ENCODE peak calls at places on chromosomes 12 and 14, in seven cellular contexts. One of them, this sample, is unnamed.
A peak's percentile ranks its signal among the peaks of the same experiment; 100 is the strongest.

GRCh38 chr12:53737951-53738833 is 10.9 kb upstream of the CALCOCO1 start:
- DNase-seq in endodermal cell: peak; percentile 94
- DNase-seq in suprapubic skin: no peak
- DNase-seq in psoas muscle: no peak
- DNase-seq in ovary: no peak
- DNase-seq in sigmoid colon: no peak
- DNase-seq in effector memory CD4-positive, alpha-beta T cell: peak; percentile 30
- DNase-seq in this sample: no peak

GRCh38 chr14:33714527-33715222 is 236.2 kb downstream of the EGLN3 start:
- DNase-seq in psoas muscle: no peak
- DNase-seq in suprapubic skin: no peak
- DNase-seq in sigmoid colon: no peak
- DNase-seq in ovary: no peak
- DNase-seq in effector memory CD4-positive, alpha-beta T cell: no peak
- DNase-seq in endodermal cell: no peak
- DNase-seq in this sample: no peak

GRCh38 chr14:71380271-71380670 is 473.0 kb downstream of the PCNX1 start:
- DNase-seq in psoas muscle: no peak
- DNase-seq in sigmoid colon: no peak
- DNase-seq in ovary: no peak
- DNase-seq in suprapubic skin: no peak
- DNase-seq in effector memory CD4-positive, alpha-beta T cell: no peak
- DNase-seq in endodermal cell: no peak
- DNase-seq in this sample: no peak

GRCh38 chr14:87894920-87895319 is 98.1 kb downstream of the GALC start:
- DNase-seq in suprapubic skin: no peak
- DNase-seq in ovary: no peak
- DNase-seq in effector memory CD4-positive, alpha-beta T cell: no peak
- DNase-seq in endodermal cell: no peak
- DNase-seq in psoas muscle: no peak
- DNase-seq in sigmoid colon: no peak
- DNase-seq in this sample: no peak

GRCh38 chr14:92529895-92530294 is 16.3 kb downstream of the RIN3 start:
- DNase-seq in suprapubic skin: no peak
- DNase-seq in effector memory CD4-positive, alpha-beta T cell: no peak
- DNase-seq in endodermal cell: no peak
- DNase-seq in psoas muscle: no peak
- DNase-seq in sigmoid colon: peak; percentile 20
- DNase-seq in ovary: no peak
- DNase-seq in this sample: no peak

GRCh38 chr12:124543052-124543590 is 24.3 kb downstream of the NCOR2 start:
- DNase-seq in effector memory CD4-positive, alpha-beta T cell: no peak
- DNase-seq in endodermal cell: no peak
- DNase-seq in sigmoid colon: no peak
- DNase-seq in suprapubic skin: no peak
- DNase-seq in ovary: peak; percentile 66
- DNase-seq in psoas muscle: no peak
- DNase-seq in this sample: no peak

GRCh38 chr12:40752011-40752410 is 59.8 kb downstream of the CNTN1 start:
- DNase-seq in ovary: no peak
- DNase-seq in sigmoid colon: no peak
- DNase-seq in psoas muscle: no peak
- DNase-seq in effector memory CD4-positive, alpha-beta T cell: no peak
- DNase-seq in suprapubic skin: no peak
- DNase-seq in endodermal cell: no peak
- DNase-seq in this sample: no peak

GRCh38 chr12:104695453-104696148 is 238.9 kb downstream of the CHST11 start:
- DNase-seq in sigmoid colon: no peak
- DNase-seq in suprapubic skin: no peak
- DNase-seq in ovary: no peak
- DNase-seq in psoas muscle: no peak
- DNase-seq in effector memory CD4-positive, alpha-beta T cell: peak; percentile 78
- DNase-seq in endodermal cell: peak; percentile 51
- DNase-seq in this sample: no peak

GRCh38 chr14:99512571-99513182 is 31.5 kb downstream of the CCNK start:
- DNase-seq in effector memory CD4-positive, alpha-beta T cell: no peak
- DNase-seq in ovary: no peak
- DNase-seq in endodermal cell: no peak
- DNase-seq in psoas muscle: peak; percentile 15
- DNase-seq in sigmoid colon: no peak
- DNase-seq in suprapubic skin: peak; percentile 70
- DNase-seq in this sample: no peak

GRCh38 chr12:124663771-124664366 is 96.5 kb upstream of the NCOR2 start:
- DNase-seq in endodermal cell: peak; percentile 73
- DNase-seq in suprapubic skin: no peak
- DNase-seq in ovary: no peak
- DNase-seq in effector memory CD4-positive, alpha-beta T cell: no peak
- DNase-seq in psoas muscle: peak; percentile 42
- DNase-seq in sigmoid colon: peak; percentile 71
- DNase-seq in this sample: no peak

GRCh38 chr12:27696293-27696652 is at the start of gene REP15:
- DNase-seq in psoas muscle: no peak
- DNase-seq in endodermal cell: no peak
- DNase-seq in effector memory CD4-positive, alpha-beta T cell: no peak
- DNase-seq in suprapubic skin: no peak
- DNase-seq in sigmoid colon: no peak
- DNase-seq in ovary: no peak
- DNase-seq in this sample: no peak

GRCh38 chr12:79083181-79083580 is 218.6 kb downstream of the SYT1 start:
- DNase-seq in sigmoid colon: no peak
- DNase-seq in ovary: no peak
- DNase-seq in endodermal cell: no peak
- DNase-seq in effector memory CD4-positive, alpha-beta T cell: no peak
- DNase-seq in psoas muscle: no peak
- DNase-seq in suprapubic skin: no peak
- DNase-seq in this sample: no peak

GRCh38 chr14:106491851-106492250 is 965.5 kb downstream of the TMEM121 start:
- DNase-seq in ovary: no peak
- DNase-seq in endodermal cell: peak; percentile 59
- DNase-seq in suprapubic skin: no peak
- DNase-seq in effector memory CD4-positive, alpha-beta T cell: no peak
- DNase-seq in sigmoid colon: no peak
- DNase-seq in psoas muscle: no peak
- DNase-seq in this sample: peak; percentile 31

GRCh38 chr12:98752726-98753125 is 107.6 kb downstream of the APAF1 start:
- DNase-seq in ovary: no peak
- DNase-seq in suprapubic skin: no peak
- DNase-seq in effector memory CD4-positive, alpha-beta T cell: no peak
- DNase-seq in sigmoid colon: no peak
- DNase-seq in psoas muscle: no peak
- DNase-seq in endodermal cell: no peak
- DNase-seq in this sample: no peak

GRCh38 chr14:105944632-105945610 is 418.5 kb downstream of the TMEM121 start:
- DNase-seq in ovary: peak; percentile 27
- DNase-seq in psoas muscle: peak; percentile 66
- DNase-seq in effector memory CD4-positive, alpha-beta T cell: peak; percentile 41
- DNase-seq in endodermal cell: peak; percentile 58
- DNase-seq in suprapubic skin: no peak
- DNase-seq in sigmoid colon: peak; percentile 65
- DNase-seq in this sample: no peak

GRCh38 chr12:132162508-132163031 is 18.3 kb downstream of the NOC4L start:
- DNase-seq in sigmoid colon: no peak
- DNase-seq in psoas muscle: peak; percentile 60
- DNase-seq in suprapubic skin: no peak
- DNase-seq in ovary: no peak
- DNase-seq in effector memory CD4-positive, alpha-beta T cell: no peak
- DNase-seq in endodermal cell: no peak
- DNase-seq in this sample: no peak

GRCh38 chr12:15602051-15602672 is 187.0 kb downstream of the EPS8 start:
- DNase-seq in ovary: no peak
- DNase-seq in psoas muscle: no peak
- DNase-seq in endodermal cell: no peak
- DNase-seq in suprapubic skin: no peak
- DNase-seq in sigmoid colon: no peak
- DNase-seq in effector memory CD4-positive, alpha-beta T cell: no peak
- DNase-seq in this sample: no peak

GRCh38 chr12:121110211-121110940 is 22.3 kb upstream of the P2RX7 start:
- DNase-seq in suprapubic skin: no peak
- DNase-seq in effector memory CD4-positive, alpha-beta T cell: peak; percentile 30
- DNase-seq in endodermal cell: peak; percentile 89
- DNase-seq in ovary: peak; percentile 81
- DNase-seq in sigmoid colon: peak; percentile 74
- DNase-seq in psoas muscle: peak; percentile 61
- DNase-seq in this sample: no peak

GRCh38 chr12:59744564-59744963 is 148.7 kb downstream of the SLC16A7 start:
- DNase-seq in psoas muscle: no peak
- DNase-seq in sigmoid colon: no peak
- DNase-seq in effector memory CD4-positive, alpha-beta T cell: no peak
- DNase-seq in endodermal cell: no peak
- DNase-seq in ovary: no peak
- DNase-seq in suprapubic skin: no peak
- DNase-seq in this sample: no peak

DNA sequence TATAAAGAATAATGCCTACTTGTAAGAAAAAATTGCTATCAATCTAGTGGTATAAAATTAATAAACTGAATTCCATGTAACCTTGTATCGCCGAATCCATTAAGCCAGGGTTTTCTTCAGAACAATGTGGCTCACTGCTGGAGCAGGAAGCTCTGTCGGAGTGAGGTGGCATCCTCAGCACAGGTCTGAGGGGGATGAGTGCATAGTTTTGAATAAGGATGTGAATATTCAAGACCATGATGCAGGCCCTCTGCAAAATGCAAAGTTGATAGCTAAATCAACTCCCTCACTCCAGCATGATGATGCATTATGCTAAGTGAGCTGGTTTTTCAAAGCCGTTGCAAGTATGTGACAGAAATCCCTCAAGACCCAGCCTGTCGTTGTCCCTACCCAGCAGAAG is 53.1 kb downstream of the TRIM9 start:
- DNase-seq in suprapubic skin: no peak
- DNase-seq in sigmoid colon: no peak
- DNase-seq in endodermal cell: no peak
- DNase-seq in ovary: no peak
- DNase-seq in effector memory CD4-positive, alpha-beta T cell: no peak
- DNase-seq in psoas muscle: no peak
- DNase-seq in this sample: no peak
- H3K4me1 ChIP-seq in suprapubic skin: no peaks in the 10 kb centered on the region
- H3K4me1 ChIP-seq in sigmoid colon: no peaks in the 10 kb centered on the region
- H3K4me1 ChIP-seq in endodermal cell: no peaks in the 10 kb centered on the region
- H3K4me1 ChIP-seq in ovary: no peaks in the 10 kb centered on the region
- H3K4me1 ChIP-seq in effector memory CD4-positive, alpha-beta T cell: no peaks in the 10 kb centered on the region
- H3K4me1 ChIP-seq in psoas muscle: no peaks in the 10 kb centered on the region
- H3K4me1 ChIP-seq in this sample: no peaks in the 10 kb centered on the region

DNA sequence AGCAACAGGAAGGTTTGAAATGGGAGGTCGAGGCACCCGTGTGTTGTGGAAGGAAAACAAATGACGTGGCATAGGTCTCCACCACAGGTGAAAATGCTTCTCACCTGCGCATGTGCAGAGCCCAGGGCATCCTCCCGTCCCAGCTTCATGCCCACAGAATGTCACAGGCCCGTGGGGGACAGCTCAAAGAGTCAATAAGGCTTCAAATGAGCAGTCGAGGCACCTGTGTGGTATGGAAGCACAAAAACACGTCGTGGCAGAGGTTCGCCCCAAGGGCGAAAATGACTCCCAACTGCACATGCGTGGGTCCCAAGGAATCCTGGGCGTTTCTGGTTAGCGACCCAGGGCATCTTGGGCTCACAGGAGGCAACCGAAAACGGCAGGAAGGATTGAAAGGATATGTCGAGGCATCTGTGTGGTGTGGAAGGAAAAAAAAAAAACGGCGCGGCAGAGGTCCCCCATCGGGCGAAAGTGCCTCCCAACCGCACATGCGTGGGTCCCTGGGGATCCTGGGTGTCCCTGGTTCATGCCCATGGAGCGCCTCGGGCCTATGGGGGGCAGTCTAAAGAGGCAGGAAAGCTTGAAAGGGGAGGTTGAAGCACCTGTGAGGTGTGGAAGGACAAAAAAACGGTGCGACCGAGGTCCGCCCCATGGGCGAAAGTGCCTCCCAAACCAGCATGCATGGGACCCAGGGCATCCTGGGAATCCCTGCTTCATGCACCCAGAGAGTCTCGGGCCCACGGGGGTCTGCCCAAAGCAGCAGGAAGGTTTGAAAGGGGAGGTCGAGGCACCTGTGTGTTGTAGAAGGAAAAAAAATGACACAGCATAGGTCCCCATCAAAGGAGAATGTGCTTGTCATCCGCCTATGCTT is 578.5 kb downstream of the ALG10 start:
- DNase-seq in suprapubic skin: peak; percentile 69
- DNase-seq in ovary: no peak
- DNase-seq in sigmoid colon: no peak
- DNase-seq in psoas muscle: peak; percentile 18
- DNase-seq in effector memory CD4-positive, alpha-beta T cell: no peak
- DNase-seq in endodermal cell: no peak
- DNase-seq in this sample: no peak
- H3K9me3 ChIP-seq in suprapubic skin: peaks cover 53% of the 10 kb centered on the region
- H3K9me3 ChIP-seq in ovary: no peaks in the 10 kb centered on the region
- H3K9me3 ChIP-seq in sigmoid colon: peaks cover 53% of the 10 kb centered on the region
- H3K9me3 ChIP-seq in psoas muscle: no peaks in the 10 kb centered on the region
- H3K9me3 ChIP-seq in effector memory CD4-positive, alpha-beta T cell: peaks cover 5% of the 10 kb centered on the region
- H3K9me3 ChIP-seq in endodermal cell: peaks cover 62% of the 10 kb centered on the region
- H3K9me3 ChIP-seq in this sample: peaks cover 100% of the 10 kb centered on the region

DNA sequence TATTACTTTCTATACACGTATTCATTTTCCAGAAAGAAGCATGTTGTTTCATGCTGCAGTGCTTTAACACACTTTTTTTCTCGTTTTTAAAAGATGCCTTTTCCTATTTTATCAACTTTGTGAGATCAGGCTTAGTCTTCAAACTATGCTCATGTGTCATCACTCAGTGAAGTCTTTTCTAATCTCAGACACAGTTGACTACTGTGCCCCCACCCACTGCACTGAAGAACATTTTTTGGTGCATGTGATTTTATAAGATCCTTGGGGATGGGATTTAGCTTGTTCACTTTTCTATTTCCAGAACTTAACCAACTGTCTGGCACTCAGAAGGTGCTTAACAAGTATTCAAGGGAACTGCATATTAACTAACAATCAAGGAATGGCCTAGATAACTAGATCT is 85.5 kb downstream of the CDK17 start:
- DNase-seq in endodermal cell: no peak
- DNase-seq in sigmoid colon: no peak
- DNase-seq in effector memory CD4-positive, alpha-beta T cell: no peak
- DNase-seq in suprapubic skin: no peak
- DNase-seq in ovary: no peak
- DNase-seq in psoas muscle: no peak
- DNase-seq in this sample: no peak
- H3K4me3 ChIP-seq in endodermal cell: no peak overlapping the region
- H3K4me3 ChIP-seq in sigmoid colon: no peak overlapping the region
- H3K4me3 ChIP-seq in effector memory CD4-positive, alpha-beta T cell: no peak overlapping the region
- H3K4me3 ChIP-seq in suprapubic skin: no peak overlapping the region
- H3K4me3 ChIP-seq in ovary: no peak overlapping the region
- H3K4me3 ChIP-seq in psoas muscle: no peak overlapping the region
- H3K4me3 ChIP-seq in this sample: no peak overlapping the region

DNA sequence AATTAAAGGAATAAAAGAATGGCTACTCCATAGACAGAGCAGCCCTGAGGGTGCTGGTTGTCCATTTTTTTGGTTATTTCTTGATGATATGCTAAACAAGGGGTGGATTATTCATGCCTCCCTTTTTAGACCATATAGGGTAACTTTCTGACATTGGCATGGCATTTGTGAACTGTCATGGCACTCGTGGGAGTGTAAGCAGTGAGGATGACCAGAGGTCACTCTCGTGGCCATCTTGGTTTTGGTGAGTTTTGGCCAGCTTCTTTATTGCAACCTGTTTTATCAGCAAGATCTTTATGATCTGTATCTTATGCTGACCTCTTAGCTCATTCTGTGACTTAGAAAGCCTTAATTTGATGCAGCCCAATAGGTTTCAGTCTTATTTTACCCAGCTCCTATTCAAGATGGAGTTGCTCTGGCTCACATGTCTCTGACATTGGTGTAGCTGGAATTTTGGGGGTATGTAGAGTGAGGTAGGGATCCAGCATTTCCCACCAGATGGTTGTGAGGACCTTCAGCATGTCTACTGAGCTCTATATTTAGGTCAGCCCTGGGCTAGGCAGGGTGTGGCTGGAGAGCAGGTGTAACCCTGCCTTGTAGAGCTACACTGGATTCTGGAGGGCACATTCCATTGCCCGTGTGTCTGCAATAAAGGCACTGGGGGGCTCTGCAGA is 103.5 kb upstream of the SLC38A2 start:
- DNase-seq in psoas muscle: no peak
- DNase-seq in endodermal cell: no peak
- DNase-seq in sigmoid colon: no peak
- DNase-seq in ovary: no peak
- DNase-seq in effector memory CD4-positive, alpha-beta T cell: no peak
- DNase-seq in suprapubic skin: no peak
- DNase-seq in this sample: no peak
- H3K4me1 ChIP-seq in psoas muscle: peaks cover 31% of the 10 kb centered on the region
- H3K4me1 ChIP-seq in endodermal cell: no peaks in the 10 kb centered on the region
- H3K4me1 ChIP-seq in sigmoid colon: peaks cover 39% of the 10 kb centered on the region
- H3K4me1 ChIP-seq in ovary: peaks cover 4% of the 10 kb centered on the region
- H3K4me1 ChIP-seq in effector memory CD4-positive, alpha-beta T cell: no peaks in the 10 kb centered on the region
- H3K4me1 ChIP-seq in suprapubic skin: peaks cover 24% of the 10 kb centered on the region
- H3K4me1 ChIP-seq in this sample: peaks cover 27% of the 10 kb centered on the region